ENCODE peak calls at places on chromosomes 11 and 22, in six cellular contexts. N is AG04450, Y is GM06990, M is fibroblast of mammary gland, O is IMR-90, B is uterus. Z is an unnamed sample.

GRCh38 chr22:48785792-48786678 is 1041.6 kb downstream of the BRD1 start:
- DNase-seq in N (no peak), Y (no peak), M (no peak), O (no peak), B (no peak), Z (no peak)

GRCh38 chr22:36862251-36863242 is 1.7 kb downstream of the NCF4 start:
- DNase-seq in N (no peak), Y (peak), M (no peak), O (no peak), B (no peak), Z (peak)

GRCh38 chr22:17410576-17410975 is 41.3 kb downstream of the CECR2 start:
- DNase-seq in N (no peak), Y (no peak), M (peak), O (no peak), B (no peak), Z (no peak)

GRCh38 chr11:102322560-102322959 is 5.3 kb downstream of the BIRC3 start:
- DNase-seq in N (no peak), Y (no peak), M (no peak), O (no peak), B (no peak), Z (peak)

GRCh38 chr11:64876835-64877341 is 1.5 kb downstream of the EHD1 start:
- DNase-seq in N (no peak), Y (no peak), M (no peak), O (peak), B (no peak), Z (no peak)

GRCh38 chr11:3947084-3947483 is 91.6 kb downstream of the STIM1 start:
- DNase-seq in N (no peak), Y (peak), M (peak), O (peak), B (peak), Z (peak)

GRCh38 chr22:45082795-45083194 is 73.0 kb upstream of the PHF21B start:
- DNase-seq in N (no peak), Y (no peak), M (peak), O (no peak), B (no peak), Z (no peak)

GRCh38 chr11:40877256-40877655 is 582.2 kb downstream of the LRRC4C start:
- DNase-seq in N (no peak), Y (no peak), M (no peak), O (no peak), B (no peak), Z (no peak)

GRCh38 chr11:19573666-19574065 is 139.0 kb upstream of the NAV2 start:
- DNase-seq in N (no peak), Y (no peak), M (no peak), O (no peak), B (peak), Z (no peak)

GRCh38 chr22:45302047-45302446 is 7.7 kb upstream of the FAM118A start:
- DNase-seq in N (peak), Y (no peak), M (peak), O (peak), B (no peak), Z (peak)

GRCh38 chr11:61075891-61076290 is 26.4 kb upstream of the CD5 start:
- DNase-seq in N (no peak), Y (no peak), M (peak), O (peak), B (no peak), Z (no peak)

GRCh38 chr11:62732830-62733229 is 4.5 kb downstream of the TTC9C start:
- DNase-seq in N (no peak), Y (no peak), M (peak), O (peak), B (no peak), Z (peak)

GRCh38 chr22:41237707-41238569 is 2.8 kb downstream of the CHADL start:
- DNase-seq in N (no peak), Y (peak), M (peak), O (peak), B (no peak), Z (peak)
- TF ChIP-seq CTCF in N (peak), Y (peak), M (no peak), O (peak), B (no peak), Z (peak)

GRCh38 chr11:17546240-17546639 is 819 bp upstream of the OTOG start:
- DNase-seq in N (no peak), Y (no peak), M (no peak), O (no peak), B (no peak), Z (no peak)

GRCh38 chr11:17543041-17543440 is 1.2 kb downstream of the USH1C start:
- DNase-seq in N (no peak), Y (no peak), M (no peak), O (no peak), B (no peak), Z (no peak)

GRCh38 chr11:17542249-17542648 is 2.0 kb downstream of the USH1C start:
- DNase-seq in N (no peak), Y (no peak), M (no peak), O (no peak), B (no peak), Z (no peak)

GRCh38 chr11:17543574-17544180 is 539 bp downstream of the USH1C start:
- DNase-seq in N (no peak), Y (no peak), M (no peak), O (no peak), B (no peak), Z (no peak)

GRCh38 chr11:17544181-17544622 is at the start of gene USH1C:
- DNase-seq in N (no peak), Y (no peak), M (no peak), O (no peak), B (no peak), Z (no peak)
- H3K4me3 ChIP-seq in N (no peak), Y (no peak), M (no peak), O (no peak), B (no peak), Z (no peak)

GRCh38 chr11:86453290-86454030 is 78.8 kb downstream of the CCDC81 start:
- DNase-seq in N (no peak), Y (no peak), M (no peak), O (no peak), B (no peak), Z (no peak)
- TF ChIP-seq CTCF in N (peak), Y (peak), M (peak), O (no peak), B (no peak), Z (no peak)

DNA sequence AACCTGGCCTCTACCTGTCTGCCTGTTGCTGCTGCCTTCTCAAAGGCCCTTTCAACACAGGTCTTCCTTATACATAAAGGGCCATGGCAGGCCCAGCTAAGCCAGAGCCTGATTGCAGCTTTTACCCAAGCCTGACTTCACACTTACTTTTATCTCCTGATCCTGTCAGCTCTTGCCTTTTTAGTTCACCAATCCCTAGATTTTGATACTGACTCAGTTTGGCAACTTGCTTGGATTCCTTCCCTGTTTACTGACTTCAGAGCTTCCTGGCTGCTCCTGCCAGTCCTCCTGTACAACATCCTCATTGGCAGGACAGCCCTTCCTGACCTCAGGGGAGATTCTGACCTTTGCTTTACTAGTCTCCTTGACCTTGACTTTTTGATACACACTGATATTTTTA is 195.2 kb downstream of the NELL1 start:
- DNase-seq in N (no peak), Y (no peak), M (no peak), O (no peak), B (no peak), Z (no peak)
- H3K4me3 ChIP-seq in N (no peak), Y (no peak), M (no peak), O (no peak), B (no peak), Z (no peak)

DNA sequence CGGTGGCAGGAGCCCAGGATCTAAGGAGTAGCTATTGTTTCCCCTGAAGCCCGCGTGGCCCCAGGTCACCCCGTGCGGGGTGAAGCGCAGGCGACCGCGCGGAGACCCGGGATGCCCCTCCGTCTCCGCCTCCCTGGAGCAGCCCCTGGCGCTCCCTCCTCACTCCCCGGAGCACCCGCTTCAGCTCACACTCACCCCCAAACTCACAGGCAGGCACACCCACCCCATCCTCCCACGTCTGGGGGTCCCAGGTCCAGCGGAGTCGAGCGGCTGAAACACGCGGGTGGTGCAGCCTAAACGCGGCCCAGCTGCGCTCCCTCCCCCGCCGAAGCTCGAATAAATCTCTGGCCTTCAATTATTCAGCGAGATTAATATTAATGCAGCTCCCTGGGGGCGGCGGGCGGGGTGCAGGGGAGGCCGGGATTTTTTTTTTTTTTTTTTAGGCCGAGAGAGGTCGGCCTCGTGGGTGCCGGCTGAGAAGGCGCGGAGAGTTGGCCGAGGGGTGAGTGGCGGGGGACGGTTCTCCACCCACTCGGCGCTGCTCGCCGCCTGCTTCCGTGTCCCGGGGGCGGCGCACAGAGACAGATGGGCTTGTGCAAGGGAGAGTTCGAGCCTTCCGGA is 465 bp upstream of the SLC1A2 start:
- DNase-seq in N (no peak), Y (no peak), M (peak), O (no peak), B (no peak), Z (no peak)
- TF ChIP-seq CTCF in N (no peak), Y (no peak), M (no peak), O (no peak), B (no peak), Z (no peak)